ENCODE peak calls at places on chromosomes 12 and 14, in six cellular contexts. O is brain microvascular endothelial cell, L is NCI-H1105 treated with DMSO at 0.1 percent for 48 hours, R is BJ, E is type B pancreatic cell, C is RCC 7860. B is an unnamed sample.

GRCh38 chr14:61281186-61281676 is at the start of gene TMEM30B:
- DNase-seq in O (no peak), L (peak), C (no peak), E (peak), R (no peak), B (peak)

GRCh38 chr14:101475468-101476257 is 85.6 kb upstream of the DIO3 start:
- DNase-seq in C (peak), R (peak), O (peak), L (no peak), E (peak), B (peak)

GRCh38 chr12:12918781-12919180 is 27.4 kb downstream of the GPRC5A start:
- DNase-seq in O (no peak), E (no peak), L (no peak), C (no peak), R (no peak), B (no peak)

GRCh38 chr14:80426686-80427085 is 215.4 kb upstream of the DIO2 start:
- DNase-seq in E (no peak), R (no peak), O (peak), C (no peak), L (no peak), B (no peak)

GRCh38 chr12:99966429-99966828 is 18.3 kb downstream of the ANKS1B start:
- DNase-seq in C (no peak), R (no peak), E (no peak), O (no peak), L (no peak), B (no peak)

GRCh38 chr12:131388164-131388795 is 322.6 kb upstream of the SFSWAP start:
- DNase-seq in C (no peak), O (no peak), R (no peak), E (no peak), L (peak), B (no peak)

GRCh38 chr14:30651934-30652333 is 29.8 kb downstream of the SCFD1 start:
- DNase-seq in E (no peak), R (no peak), O (no peak), L (no peak), C (no peak), B (no peak)

GRCh38 chr12:122406701-122407154 is 15.7 kb downstream of the CLIP1 start:
- DNase-seq in R (peak), L (no peak), E (no peak), C (no peak), O (peak), B (no peak)

GRCh38 chr12:13680916-13681315 is 300.5 kb downstream of the GRIN2B start:
- DNase-seq in C (no peak), E (no peak), O (no peak), R (no peak), L (no peak), B (no peak)

GRCh38 chr12:66044731-66045130 is 85.8 kb downstream of the LLPH start:
- DNase-seq in L (no peak), E (no peak), R (no peak), O (peak), C (no peak), B (no peak)

GRCh38 chr14:39232554-39233415 is 930 bp upstream of the MIA2 start:
- DNase-seq in E (no peak), O (peak), R (peak), L (no peak), C (no peak), B (no peak)

GRCh38 chr12:32535260-32535999 is 136.1 kb downstream of the FGD4 start:
- DNase-seq in L (peak), C (peak), O (peak), E (no peak), R (no peak), B (peak)

GRCh38 chr14:71361335-71361734 is 454.1 kb downstream of the PCNX1 start:
- DNase-seq in O (peak), C (peak), L (no peak), R (no peak), E (no peak), B (peak)

GRCh38 chr14:32254952-32255679 is 52.0 kb upstream of the RNU6-8 start:
- DNase-seq in R (no peak), O (peak), E (no peak), L (peak), C (peak), B (peak)

GRCh38 chr12:85445060-85445938 is 165.3 kb downstream of the ALX1 start:
- DNase-seq in E (no peak), R (no peak), O (no peak), C (peak), L (no peak), B (no peak)

GRCh38 chr12:49622501-49623141 is 740 bp upstream of the PRPF40B start:
- DNase-seq in L (no peak), E (no peak), C (peak), R (no peak), O (no peak), B (peak)

GRCh38 chr14:104518659-104519350 is 60.8 kb upstream of the C14orf180 start:
- DNase-seq in E (peak), L (no peak), C (no peak), R (no peak), O (no peak), B (peak)

GRCh38 chr14:74135386-74135785 is 50.6 kb downstream of the LIN52 start:
- DNase-seq in O (peak), R (no peak), E (no peak), L (no peak), C (no peak), B (peak)

GRCh38 chr12:132847363-132848356 is 19.0 kb upstream of the GOLGA3 start:
- DNase-seq in R (no peak), E (no peak), C (no peak), O (no peak), L (no peak), B (no peak)

GRCh38 chr12:46360908-46361666 is 11.5 kb downstream of the SLC38A2 start:
- DNase-seq in R (no peak), C (no peak), E (no peak), O (no peak), L (no peak), B (no peak)

GRCh38 chr12:82474798-82475184 is 116.5 kb downstream of the METTL25 start:
- DNase-seq in O (peak), R (no peak), E (no peak), L (no peak), C (no peak), B (no peak)

GRCh38 chr12:120980800-120981368 is 2.5 kb downstream of the HNF1A start:
- DNase-seq in R (no peak), E (no peak), C (no peak), L (no peak), O (no peak), B (no peak)

GRCh38 chr14:61609143-61609851 is 86.0 kb upstream of the HIF1A start:
- DNase-seq in R (no peak), C (peak), E (no peak), O (no peak), L (peak), B (no peak)

GRCh38 chr14:56730468-56731145 is 79.7 kb downstream of the OTX2 start:
- DNase-seq in C (no peak), L (no peak), E (no peak), O (no peak), R (no peak), B (no peak)

GRCh38 chr12:119444462-119445044 is 110.0 kb downstream of the CCDC60 start:
- DNase-seq in R (no peak), O (peak), C (peak), L (peak), E (no peak), B (peak)

GRCh38 chr12:49843871-49844437 is 1.0 kb upstream of the BCDIN3D start:
- DNase-seq in L (no peak), O (no peak), R (no peak), C (no peak), E (no peak), B (no peak)

GRCh38 chr12:42468341-42468821 is 121.2 kb downstream of the PRICKLE1 start:
- DNase-seq in C (no peak), R (no peak), E (no peak), O (no peak), L (no peak), B (no peak)

GRCh38 chr12:94570161-94570560 is 80.2 kb downstream of the TMCC3 start:
- DNase-seq in E (no peak), R (no peak), C (peak), L (no peak), O (peak), B (peak)

GRCh38 chr12:1606021-1606622 is 11.7 kb upstream of the FBXL14 start:
- DNase-seq in R (no peak), E (no peak), C (peak), L (peak), O (peak), B (peak)

GRCh38 chr14:86999076-86999475 is 993.9 kb downstream of the GALC start:
- DNase-seq in R (peak), O (no peak), L (no peak), E (no peak), C (no peak), B (no peak)

GRCh38 chr12:6295187-6295811 is 15.2 kb upstream of the PLEKHG6 start:
- DNase-seq in R (peak), L (no peak), C (peak), O (peak), E (no peak), B (peak)

GRCh38 chr12:65430571-65431306 is 152.3 kb downstream of the MSRB3 start:
- DNase-seq in C (peak), O (peak), E (no peak), L (no peak), R (no peak), B (peak)

GRCh38 chr14:51441001-51441400 is 201.0 kb downstream of the TMX1 start:
- DNase-seq in L (no peak), E (no peak), C (no peak), R (no peak), O (no peak), B (no peak)

GRCh38 chr14:100400115-100400514 is 77.0 kb downstream of the SLC25A47 start:
- DNase-seq in E (no peak), R (no peak), O (no peak), C (peak), L (no peak), B (no peak)

GRCh38 chr14:77457115-77457521 is 283 bp downstream of the VIPAS39 start:
- DNase-seq in L (peak), O (no peak), R (no peak), E (no peak), C (no peak), B (no peak)